ENCODE peak calls at places on chromosomes 16 and 17, in four cellular contexts. F, M, Y and C are unnamed samples.
A peak's percentile ranks its signal among the peaks of the same experiment; 100 is the strongest.

GRCh38 chr17:48240122-48240521 is 132.6 kb downstream of the SNX11 start:
- DNase-seq in M (no peak), F (no peak), Y (no peak), C (peak; percentile 33)

GRCh38 chr17:59561042-59561441 is 4.4 kb upstream of the DHX40 start:
- DNase-seq in M (peak; percentile 27), Y (no peak), F (no peak), C (no peak)

GRCh38 chr16:71807905-71808592 is 585 bp downstream of the AP1G1 start:
- DNase-seq in F (no peak), M (peak; percentile 31), Y (peak; percentile 45), C (no peak)

GRCh38 chr17:17940451-17940911 is 31.7 kb downstream of the TOM1L2 start:
- DNase-seq in M (no peak), Y (peak; percentile 14), F (no peak), C (no peak)

GRCh38 chr17:77537566-77537965 is 396.8 kb downstream of the SEC14L1 start:
- DNase-seq in F (no peak), M (no peak), Y (no peak), C (no peak)

GRCh38 chr16:67177743-67178699 is 5.7 kb downstream of the MATCAP1 start:
- DNase-seq in F (no peak), M (peak; percentile 82), Y (peak; percentile 96), C (peak; percentile 58)

GRCh38 chr17:38628441-38628840 is 22.7 kb upstream of the SRCIN1 start:
- DNase-seq in F (no peak), M (no peak), Y (peak; percentile 81), C (no peak)

GRCh38 chr17:34588266-34588665 is 8.9 kb downstream of the TMEM132E start:
- DNase-seq in Y (no peak), F (no peak), M (no peak), C (no peak)

GRCh38 chr16:83727018-83727417 is 80.8 kb upstream of the HSBP1 start:
- DNase-seq in M (peak; percentile 63), F (no peak), Y (no peak), C (no peak)

GRCh38 chr16:14958970-14959369 is 15.9 kb upstream of the PDXDC1 start:
- DNase-seq in F (no peak), Y (no peak), M (no peak), C (no peak)

GRCh38 chr16:89325861-89326471 is 108.5 kb downstream of the ZNF778 start:
- DNase-seq in M (peak; percentile 95), Y (peak; percentile 34), F (no peak), C (no peak)